ENCODE peak calls at places on chromosomes 4 and X, in six cellular contexts. U, R, I, N, C and Q are unnamed samples.
A peak's percentile ranks its signal among the peaks of the same experiment; 100 is the strongest.

GRCh38 chr4:121951570-121952110 is at the start of gene TRPC3:
- DNase-seq in R (peak; percentile 17), N (peak; percentile 77), I (peak; percentile 72), C (no peak), U (no peak), Q (peak; percentile 64)

GRCh38 chrX:49884290-49884862 is 5.1 kb downstream of the USP27X start:
- DNase-seq in U (peak; percentile 64), N (no peak), C (no peak), I (peak; percentile 70), R (peak; percentile 70), Q (no peak)

GRCh38 chr4:162163892-162164759 is at the start of gene FSTL5:
- DNase-seq in U (peak; percentile 56), N (no peak), I (peak; percentile 99), R (peak; percentile 31), C (peak; percentile 22), Q (peak; percentile 62)

GRCh38 chr4:2416564-2417195 is 1.8 kb downstream of the ZFYVE28 start:
- DNase-seq in R (peak; percentile 68), U (no peak), I (peak; percentile 80), N (no peak), C (no peak), Q (no peak)

GRCh38 chr4:81407726-81408125 is 64.0 kb downstream of the RASGEF1B start:
- DNase-seq in I (no peak), R (no peak), N (no peak), U (no peak), C (no peak), Q (no peak)

GRCh38 chrX:55118574-55118973 is 29.8 kb downstream of the PAGE2 start:
- DNase-seq in C (no peak), N (no peak), U (no peak), I (no peak), R (no peak), Q (no peak)

GRCh38 chr4:122450847-122451246 is 5.7 kb downstream of the IL2 start:
- DNase-seq in C (no peak), U (no peak), I (peak; percentile 49), N (no peak), R (no peak), Q (no peak)

GRCh38 chr4:109026588-109026987 is 263.7 kb upstream of the ETNPPL start:
- DNase-seq in U (no peak), I (no peak), R (no peak), C (no peak), N (no peak), Q (no peak)

DNA sequence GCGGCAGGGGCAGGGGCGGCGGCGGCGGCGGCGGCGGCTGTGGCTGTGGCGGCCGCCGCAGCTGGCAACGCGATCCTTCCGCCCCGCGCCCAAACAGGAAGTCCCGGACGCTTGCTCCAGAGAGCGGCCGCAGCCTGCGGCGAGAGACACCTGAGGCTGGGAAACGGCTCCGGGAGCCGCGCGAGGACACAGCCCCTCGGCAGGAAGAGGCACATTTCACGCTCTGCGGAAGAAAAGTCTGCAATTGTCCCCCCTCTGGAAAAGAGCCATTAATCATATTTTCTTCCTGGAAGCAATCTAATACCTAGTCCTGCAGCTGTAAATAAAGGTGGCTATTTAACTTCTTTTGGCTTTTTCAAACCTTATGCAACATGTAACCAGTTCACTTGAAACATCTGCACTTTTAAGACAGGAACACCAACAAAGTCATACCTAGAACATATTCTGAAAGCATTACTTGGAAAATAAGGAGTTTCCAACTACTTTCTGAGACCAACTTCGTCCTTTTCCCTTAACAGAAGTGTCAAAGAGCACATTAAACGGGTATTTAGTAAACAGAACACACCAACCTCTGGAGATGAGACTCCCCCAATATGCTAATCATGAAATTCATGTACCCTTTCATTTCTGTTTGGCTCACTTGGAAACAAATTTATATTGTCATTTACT is 69.0 kb downstream of the NOCT start:
- DNase-seq in C (no peak), R (no peak), I (no peak), U (peak; percentile 94), N (no peak), Q (no peak)
- TF ChIP-seq POLR2A in C (no peak), R (no peak), I (no peak), U (no peak), N (no peak), Q (no peak)

DNA sequence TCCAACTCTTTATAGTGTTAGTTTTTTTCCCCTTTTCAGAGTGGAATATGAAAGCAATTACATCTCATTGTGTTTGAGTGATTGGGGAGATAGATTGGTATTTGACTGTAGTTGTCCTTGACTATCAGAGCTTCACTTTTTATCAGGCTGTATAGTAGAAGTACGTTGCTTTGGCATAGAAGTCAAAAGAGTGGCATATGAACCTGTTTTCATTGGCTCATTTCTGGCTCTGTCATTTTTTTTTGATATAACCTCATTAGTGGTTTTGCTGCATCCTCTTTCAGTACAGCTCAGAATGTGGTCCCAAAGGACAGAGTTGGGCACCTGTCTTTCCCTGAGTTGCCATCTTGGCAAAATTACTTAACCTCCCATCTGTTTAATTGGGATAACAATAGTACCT is 1.4 kb downstream of the TMA16 start:
- DNase-seq in I (no peak), N (no peak), U (no peak), C (no peak), R (no peak), Q (no peak)
- H3K27ac ChIP-seq in I (no peak overlapping the region), N (no peak overlapping the region), U (no peak overlapping the region), C (no peak overlapping the region), R (peak overlapping the region; percentile 89), Q (no peak overlapping the region)

DNA sequence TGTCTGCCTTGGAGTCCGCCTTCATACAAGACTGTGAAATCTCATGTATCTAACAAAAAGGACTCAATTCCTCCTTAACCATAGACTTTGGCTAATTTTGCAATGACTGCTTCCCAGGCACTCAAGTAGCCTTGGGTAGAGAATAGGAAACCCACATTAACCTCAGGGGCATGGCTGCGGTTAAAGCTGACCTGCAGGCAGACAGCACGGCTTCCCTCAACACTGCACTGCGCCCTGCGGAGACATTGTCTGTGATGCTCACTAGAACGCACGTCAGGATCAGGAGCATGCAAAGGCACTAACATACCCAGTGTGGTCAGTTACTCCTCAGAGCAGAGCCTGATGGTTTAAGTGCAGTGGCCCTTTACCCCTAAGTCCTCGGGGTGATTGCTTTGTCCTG is 10.3 kb upstream of the GPR143 start:
- DNase-seq in R (no peak), U (no peak), C (no peak), I (no peak), N (no peak), Q (no peak)
- TF ChIP-seq POLR2AphosphoS5 in R (no peak), U (no peak), C (no peak), I (no peak), N (no peak), Q (no peak)

GRCh38 chr4:171875291-171875690 is 62.1 kb downstream of the GALNTL6 start:
- DNase-seq in I (no peak), R (no peak), C (no peak), N (no peak), U (no peak), Q (no peak)
- TF ChIP-seq POLR2A in I (no peak), R (no peak), C (no peak), N (no peak), U (no peak), Q (no peak)

GRCh38 chrX:69136546-69137331 is 28.5 kb downstream of the PJA1 start:
- DNase-seq in C (no peak), R (no peak), U (no peak), N (no peak), I (peak; percentile 69), Q (peak; percentile 68)
- H3K27ac ChIP-seq in C (peak overlapping the region; percentile 85), R (peak overlapping the region; percentile 28), U (peak overlapping the region; percentile 65), N (peak overlapping the region; percentile 74), I (peak overlapping the region; percentile 75), Q (peak overlapping the region; percentile 61)

DNA sequence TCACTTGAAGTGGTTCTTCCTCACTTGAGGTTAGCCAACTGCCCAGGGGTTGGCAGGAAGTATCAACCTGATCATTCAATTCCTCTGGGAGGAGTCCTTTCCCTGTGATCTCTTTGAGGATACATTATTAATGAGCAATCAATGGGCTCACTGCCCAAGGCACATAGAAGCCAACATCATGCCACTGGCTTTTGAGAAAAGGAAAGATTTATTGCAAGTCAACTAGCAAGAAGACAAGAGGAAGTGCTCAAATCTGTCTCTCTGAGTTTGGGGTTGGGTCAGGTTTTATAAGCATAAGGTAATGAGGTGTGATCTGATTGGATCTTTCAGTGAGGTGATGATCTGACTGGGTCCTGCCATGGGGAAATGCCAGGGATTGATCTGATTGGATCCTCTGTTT is 39.6 kb downstream of the FGFBP1 start:
- DNase-seq in N (no peak), I (no peak), R (no peak), U (no peak), C (no peak), Q (no peak)
- TF ChIP-seq POLR2AphosphoS5 in N (no peak), I (no peak), R (no peak), U (no peak), C (no peak), Q (no peak)

GRCh38 chr4:10088135-10089010 is 28.2 kb downstream of the WDR1 start:
- DNase-seq in R (no peak), I (no peak), U (no peak), N (no peak), C (no peak), Q (no peak)

GRCh38 chr4:10085386-10085785 is 31.2 kb downstream of the WDR1 start:
- DNase-seq in I (no peak), R (peak; percentile 5), N (no peak), U (peak; percentile 15), C (no peak), Q (peak; percentile 66)

GRCh38 chr4:10085828-10086505 is 30.6 kb downstream of the WDR1 start:
- DNase-seq in U (no peak), I (no peak), C (no peak), N (no peak), R (peak; percentile 4), Q (peak; percentile 46)

GRCh38 chr4:10086506-10087120 is 30.0 kb downstream of the WDR1 start:
- DNase-seq in R (no peak), I (no peak), C (no peak), N (no peak), U (no peak), Q (peak; percentile 68)

GRCh38 chr4:10087152-10087791 is 29.3 kb downstream of the WDR1 start:
- DNase-seq in R (no peak), I (no peak), N (no peak), C (no peak), U (no peak), Q (peak; percentile 60)
- TF ChIP-seq POLR2A in R (no peak), I (no peak), N (no peak), C (no peak), U (no peak), Q (no peak)

DNA sequence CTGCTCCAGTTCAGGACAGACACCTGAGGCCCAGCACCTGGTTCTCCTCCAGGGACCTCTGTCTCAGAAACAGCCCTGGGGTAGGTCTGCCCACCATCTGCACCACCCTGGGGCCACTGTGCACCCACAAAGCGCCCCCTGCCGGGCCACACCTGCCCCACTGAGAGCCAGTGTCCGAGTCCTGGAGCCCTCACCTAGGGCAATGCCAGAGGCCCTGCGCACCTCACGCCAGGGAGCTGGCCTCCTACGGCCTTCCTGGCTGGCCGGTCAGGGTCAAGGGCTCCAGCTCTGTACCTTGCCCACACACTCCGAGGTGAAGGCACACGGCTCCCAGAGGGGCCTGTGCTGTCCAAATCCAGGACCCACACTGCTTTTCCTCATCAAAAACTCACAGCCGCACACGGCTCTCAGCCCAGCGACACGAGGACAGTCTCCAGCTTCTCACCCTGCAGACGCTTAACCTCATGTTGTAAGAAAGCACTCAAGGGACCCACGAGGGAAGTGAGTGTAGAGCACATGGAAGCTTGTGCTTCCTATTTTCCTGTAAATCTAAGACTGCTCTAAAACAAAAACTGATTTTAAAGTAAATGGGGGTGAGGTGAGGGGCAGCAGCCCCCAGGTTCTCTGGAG is 5.4 kb downstream of the CTBP1 start:
- DNase-seq in U (peak; percentile 19), I (peak; percentile 42), N (peak; percentile 72), C (no peak), R (peak; percentile 11), Q (peak; percentile 65)
- H3K27ac ChIP-seq in U (no peak overlapping the region), I (no peak overlapping the region), N (no peak overlapping the region), C (peak overlapping the region; percentile 44), R (no peak overlapping the region), Q (no peak overlapping the region)

GRCh38 chr4:24137963-24138601 is 248.2 kb upstream of the PPARGC1A start:
- DNase-seq in N (no peak), C (no peak), I (no peak), R (peak; percentile 73), U (no peak), Q (no peak)
- TF ChIP-seq POLR2AphosphoS5 in N (no peak), C (no peak), I (no peak), R (no peak), U (no peak), Q (no peak)